ENCODE peak calls at places on chromosomes 12 and 14, in four cellular contexts. One of them, this sample, is unnamed.

GRCh38 chr14:77761205-77761931 is 412 bp upstream of the SNW1 start:
- DNase-seq in NCI-H1092: peak
- DNase-seq in stimulated activated CD4-positive, alpha-beta T cell treated with anti-CD3 and anti-CD28 coated beads, Interleukin-4, amount 100 ng/mL, for 48 hours: no peak
- DNase-seq in Peyer's patch: no peak
- DNase-seq in this sample: peak

GRCh38 chr14:67449096-67449495 is 37.1 kb upstream of the PLEK2 start:
- DNase-seq in NCI-H1092: no peak
- DNase-seq in stimulated activated CD4-positive, alpha-beta T cell treated with anti-CD3 and anti-CD28 coated beads, Interleukin-4, amount 100 ng/mL, for 48 hours: no peak
- DNase-seq in Peyer's patch: peak
- DNase-seq in this sample: no peak

GRCh38 chr14:72544615-72545387 is 349.1 kb downstream of the DPF3 start:
- DNase-seq in NCI-H1092: no peak
- DNase-seq in stimulated activated CD4-positive, alpha-beta T cell treated with anti-CD3 and anti-CD28 coated beads, Interleukin-4, amount 100 ng/mL, for 48 hours: no peak
- DNase-seq in Peyer's patch: no peak
- DNase-seq in this sample: peak

GRCh38 chr14:61461808-61462275 is 140.5 kb downstream of the PRKCH start:
- DNase-seq in NCI-H1092: peak
- DNase-seq in stimulated activated CD4-positive, alpha-beta T cell treated with anti-CD3 and anti-CD28 coated beads, Interleukin-4, amount 100 ng/mL, for 48 hours: no peak
- DNase-seq in Peyer's patch: no peak
- DNase-seq in this sample: no peak

GRCh38 chr12:64142784-64143183 is 79.3 kb downstream of the KICS2 start:
- DNase-seq in NCI-H1092: no peak
- DNase-seq in stimulated activated CD4-positive, alpha-beta T cell treated with anti-CD3 and anti-CD28 coated beads, Interleukin-4, amount 100 ng/mL, for 48 hours: no peak
- DNase-seq in Peyer's patch: no peak
- DNase-seq in this sample: no peak

GRCh38 chr12:11584213-11584855 is 65.1 kb upstream of the ETV6 start:
- DNase-seq in NCI-H1092: no peak
- DNase-seq in stimulated activated CD4-positive, alpha-beta T cell treated with anti-CD3 and anti-CD28 coated beads, Interleukin-4, amount 100 ng/mL, for 48 hours: no peak
- DNase-seq in Peyer's patch: no peak
- DNase-seq in this sample: no peak

GRCh38 chr14:38107216-38107631 is 100.5 kb upstream of the SSTR1 start:
- DNase-seq in NCI-H1092: no peak
- DNase-seq in stimulated activated CD4-positive, alpha-beta T cell treated with anti-CD3 and anti-CD28 coated beads, Interleukin-4, amount 100 ng/mL, for 48 hours: no peak
- DNase-seq in Peyer's patch: no peak
- DNase-seq in this sample: no peak

GRCh38 chr14:73780896-73781295 is 66.7 kb upstream of the PNMA1 start:
- DNase-seq in NCI-H1092: no peak
- DNase-seq in stimulated activated CD4-positive, alpha-beta T cell treated with anti-CD3 and anti-CD28 coated beads, Interleukin-4, amount 100 ng/mL, for 48 hours: no peak
- DNase-seq in Peyer's patch: no peak
- DNase-seq in this sample: no peak

GRCh38 chr12:64258576-64258975 is 36.5 kb upstream of the KICS2 start:
- DNase-seq in NCI-H1092: no peak
- DNase-seq in stimulated activated CD4-positive, alpha-beta T cell treated with anti-CD3 and anti-CD28 coated beads, Interleukin-4, amount 100 ng/mL, for 48 hours: no peak
- DNase-seq in Peyer's patch: no peak
- DNase-seq in this sample: no peak

GRCh38 chr12:6551496-6552139 is 4.2 kb downstream of the IFFO1 start:
- DNase-seq in NCI-H1092: no peak
- DNase-seq in stimulated activated CD4-positive, alpha-beta T cell treated with anti-CD3 and anti-CD28 coated beads, Interleukin-4, amount 100 ng/mL, for 48 hours: no peak
- DNase-seq in Peyer's patch: no peak
- DNase-seq in this sample: no peak

GRCh38 chr12:29783773-29784666 is at the start of gene TMTC1:
- DNase-seq in NCI-H1092: peak
- DNase-seq in stimulated activated CD4-positive, alpha-beta T cell treated with anti-CD3 and anti-CD28 coated beads, Interleukin-4, amount 100 ng/mL, for 48 hours: no peak
- DNase-seq in Peyer's patch: peak
- DNase-seq in this sample: peak

GRCh38 chr14:76193696-76194095 is 42.0 kb downstream of the GPATCH2L start:
- DNase-seq in NCI-H1092: no peak
- DNase-seq in stimulated activated CD4-positive, alpha-beta T cell treated with anti-CD3 and anti-CD28 coated beads, Interleukin-4, amount 100 ng/mL, for 48 hours: no peak
- DNase-seq in Peyer's patch: no peak
- DNase-seq in this sample: no peak